ENCODE peak calls at places on chromosomes 3 and 15, in seven cellular contexts. W is HCT116, G is NT2/D1, P is GM12878, T is H1, A is HepG2, M is SK-N-SH. S is an unnamed sample.

GRCh38 chr15:75532413-75533250 is 46.5 kb downstream of the PTPN9 start:
- DNase-seq in T (no peak), P (no peak), W (peak; percentile 49), A (peak; percentile 57), M (peak; percentile 50), G (peak; percentile 51), S (peak; percentile 76)

GRCh38 chr3:193313448-193313958 is 65.0 kb downstream of the ATP13A5 start:
- DNase-seq in G (no peak), M (no peak), T (no peak), P (no peak), A (no peak), W (no peak), S (no peak)

GRCh38 chr3:175392653-175393052 is 533.5 kb downstream of the NAALADL2 start:
- DNase-seq in T (no peak), G (no peak), A (no peak), W (no peak), P (no peak), M (no peak), S (no peak)

GRCh38 chr15:33547876-33548275 is 237.1 kb downstream of the RYR3 start:
- DNase-seq in A (peak; percentile 13), P (no peak), T (peak; percentile 57), M (no peak), G (peak; percentile 54), W (no peak), S (no peak)

GRCh38 chr3:120013481-120013880 is 80.8 kb downstream of the GSK3B start:
- DNase-seq in M (no peak), A (no peak), W (no peak), P (no peak), T (no peak), G (no peak), S (no peak)

GRCh38 chr15:25182736-25183445 is 228.1 kb downstream of the SNRPN start:
- DNase-seq in A (no peak), P (no peak), W (no peak), G (no peak), M (no peak), T (no peak), S (peak; percentile 4)

GRCh38 chr3:10006048-10006761 is 19.6 kb upstream of the EMC3 start:
- DNase-seq in A (peak; percentile 43), G (no peak), T (no peak), M (no peak), P (no peak), W (no peak), S (no peak)

GRCh38 chr3:106530367-106530766 is 661.6 kb upstream of the CBLB start:
- DNase-seq in A (no peak), W (no peak), G (no peak), T (no peak), M (no peak), P (no peak), S (no peak)

GRCh38 chr15:43516185-43516584 is 1.2 kb upstream of the MAP1A start:
- DNase-seq in T (no peak), W (no peak), G (no peak), M (no peak), P (no peak), A (no peak), S (peak; percentile 27)

GRCh38 chr3:24595801-24596200 is 101.2 kb upstream of the THRB start:
- DNase-seq in M (no peak), T (no peak), P (no peak), A (no peak), G (no peak), W (no peak), S (no peak)

GRCh38 chr3:98791341-98792325 is 28.5 kb downstream of the ST3GAL6 start:
- DNase-seq in T (no peak), P (no peak), A (no peak), W (no peak), G (no peak), M (no peak), S (no peak)

GRCh38 chr3:151383956-151384355 is 597 bp downstream of the P2RY12 start:
- DNase-seq in A (no peak), W (no peak), M (no peak), P (no peak), T (no peak), G (no peak), S (no peak)

GRCh38 chr3:152021951-152022461 is 148.6 kb downstream of the SUCNR1 start:
- DNase-seq in M (no peak), W (peak; percentile 98), A (no peak), P (peak; percentile 13), G (no peak), T (no peak), S (no peak)

GRCh38 chr3:183220828-183221227 is 32.2 kb upstream of the B3GNT5 start:
- DNase-seq in T (no peak), G (no peak), P (no peak), A (no peak), W (no peak), M (no peak), S (no peak)

GRCh38 chr3:23004971-23005370 is 198.2 kb upstream of the UBE2E2 start:
- DNase-seq in W (no peak), T (no peak), A (peak; percentile 31), G (no peak), P (no peak), M (no peak), S (no peak)

GRCh38 chr15:52681441-52681840 is 2.3 kb upstream of the ATOSA start:
- DNase-seq in M (no peak), T (no peak), P (no peak), G (no peak), W (no peak), A (no peak), S (no peak)

GRCh38 chr3:136120373-136121348 is 75.5 kb downstream of the MSL2 start:
- DNase-seq in W (no peak), G (no peak), A (no peak), T (no peak), P (no peak), M (no peak), S (no peak)

GRCh38 chr15:25176991-25177954 is 222.5 kb downstream of the SNRPN start:
- DNase-seq in A (no peak), T (no peak), P (no peak), G (no peak), M (peak; percentile 3), W (no peak), S (no peak)

GRCh38 chr3:105846809-105847208 is 22.0 kb downstream of the CBLB start:
- DNase-seq in G (no peak), A (no peak), P (no peak), W (no peak), T (no peak), M (no peak), S (no peak)

GRCh38 chr3:180417241-180417640 is 184.7 kb upstream of the TTC14 start:
- DNase-seq in G (no peak), A (no peak), T (no peak), P (no peak), W (no peak), M (no peak), S (no peak)

DNA sequence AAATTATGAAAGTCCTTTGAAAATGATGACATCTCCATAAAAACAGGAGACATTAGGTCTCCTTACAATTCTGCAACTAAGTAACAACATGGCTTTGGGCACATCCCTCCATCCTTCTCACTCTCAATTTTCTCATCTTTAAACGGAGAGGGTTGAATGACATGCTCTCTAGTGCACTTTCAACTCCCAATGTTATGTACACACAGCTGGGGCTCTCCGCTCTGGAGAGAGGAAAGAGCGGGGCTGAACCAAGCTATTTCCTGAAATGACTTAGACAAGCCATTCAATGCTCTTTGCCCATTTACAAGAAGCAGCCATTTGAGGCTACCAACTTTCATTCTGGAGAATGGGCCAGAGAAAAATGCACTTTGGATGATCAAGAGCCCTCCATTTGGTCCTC is 144.2 kb upstream of the BNIP2 start:
- DNase-seq in G (no peak), P (no peak), T (no peak), M (no peak), W (no peak), A (no peak), S (no peak)
- TF ChIP-seq YY1 in G (no peak), P (no peak), T (no peak), M (no peak), W (no peak), A (no peak), S (no peak)

DNA sequence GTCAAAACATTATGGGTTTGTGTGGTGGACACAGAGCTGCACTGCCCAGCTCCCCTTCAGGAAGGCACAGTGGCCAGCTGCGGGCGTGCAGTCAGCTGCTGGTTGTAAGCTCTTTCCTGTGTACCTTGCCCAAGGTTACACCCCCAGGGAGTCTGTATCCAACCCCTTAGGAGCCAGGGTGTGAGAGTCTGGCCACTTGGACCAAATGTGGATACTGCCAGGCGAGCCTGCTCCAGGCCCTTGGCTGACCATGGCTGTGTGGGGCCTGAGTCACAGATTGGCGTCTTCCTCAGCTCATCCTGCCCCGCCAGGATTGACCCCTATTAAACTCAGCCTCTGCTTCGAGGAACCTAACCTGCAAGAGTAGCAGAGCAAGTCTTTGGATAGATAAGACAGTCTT is 56.9 kb downstream of the ABHD5 start:
- DNase-seq in P (no peak), G (no peak), W (no peak), M (no peak), T (no peak), A (no peak), S (no peak)
- TF ChIP-seq YY1 in P (no peak), G (no peak), W (no peak), M (no peak), T (no peak), A (no peak), S (no peak)

GRCh38 chr3:12194669-12195161 is 36.0 kb upstream of the TIMP4 start:
- DNase-seq in P (no peak), T (no peak), W (peak; percentile 86), M (no peak), G (no peak), A (peak; percentile 45), S (peak; percentile 45)
- TF ChIP-seq YY1 in P (peak; percentile 30), T (no peak), W (peak; percentile 23), M (no peak), G (no peak), A (no peak), S (no peak)

GRCh38 chr3:189108735-189109134 is 63.0 kb upstream of the TPRG1 start:
- DNase-seq in M (no peak), A (no peak), G (peak; percentile 6), T (no peak), W (no peak), P (no peak), S (no peak)
- TF ChIP-seq YY1 in M (no peak), A (no peak), G (no peak), T (no peak), W (no peak), P (no peak), S (no peak)

DNA sequence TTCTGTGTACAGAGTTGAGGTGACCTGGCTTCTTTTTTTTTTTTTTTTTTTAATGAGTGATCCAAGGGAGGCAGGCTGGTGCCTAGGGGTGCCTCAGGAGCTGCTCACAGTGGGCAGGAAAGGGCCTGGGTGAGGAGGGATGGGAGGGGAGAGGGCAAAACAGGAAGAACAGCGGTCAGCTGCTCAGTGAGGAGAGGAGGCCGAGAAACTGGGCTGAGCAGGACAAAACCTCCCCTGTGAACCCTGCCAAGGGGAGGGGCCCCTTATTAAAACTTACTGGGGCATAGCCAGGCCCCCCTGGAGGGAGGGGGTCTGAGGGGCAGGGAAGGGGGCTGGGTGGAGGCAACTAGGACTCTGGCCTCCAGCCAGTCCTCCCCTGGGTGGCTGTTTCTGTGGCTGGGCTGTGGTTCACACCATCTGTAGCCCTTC is 3.5 kb downstream of the PLEKHO2 start:
- DNase-seq in P (no peak), A (no peak), M (peak; percentile 59), G (no peak), W (no peak), T (no peak), S (no peak)
- TF ChIP-seq YY1 in P (no peak), A (no peak), M (no peak), G (no peak), W (no peak), T (no peak), S (no peak)

GRCh38 chr3:66502981-66503380 is 2.2 kb upstream of the LRIG1 start:
- DNase-seq in A (no peak), T (no peak), W (no peak), M (no peak), P (no peak), G (no peak), S (no peak)
- TF ChIP-seq YY1 in A (no peak), T (no peak), W (no peak), M (no peak), P (no peak), G (no peak), S (no peak)